ENCODE peak calls at places on chromosome 20, in eight cellular contexts. L is AML-193; T is SW480; C is fibroblast of lung; U is Calu3; Y is memory B cell; A is astrocyte of the cerebellum; X is activated naive CD4-positive, alpha-beta T cell. O is an unnamed sample.

GRCh38 chr20:20710847-20711315 is 1.6 kb downstream of the RALGAPA2 start:
- DNase-seq in A (peak), L (peak), X (no peak), T (peak), Y (no peak), U (peak), C (no peak), O (peak)

GRCh38 chr20:62287759-62288534 is 14.8 kb upstream of the ADRM1 start:
- DNase-seq in Y (no peak), A (no peak), C (no peak), X (no peak), T (no peak), U (no peak), L (no peak), O (no peak)

GRCh38 chr20:32465092-32465900 is 107.2 kb downstream of the ASXL1 start:
- DNase-seq in U (peak), X (no peak), C (peak), L (no peak), T (no peak), A (no peak), Y (no peak), O (no peak)

GRCh38 chr20:1702288-1702687 is 44.7 kb upstream of the SIRPG start:
- DNase-seq in X (no peak), L (peak), T (no peak), C (no peak), U (no peak), A (peak), Y (no peak), O (no peak)

GRCh38 chr20:3710027-3710426 is 2.4 kb downstream of the SIGLEC1 start:
- DNase-seq in T (no peak), Y (no peak), L (no peak), A (no peak), C (no peak), X (no peak), U (no peak), O (no peak)

GRCh38 chr20:23305098-23305497 is 45.5 kb upstream of the NXT1 start:
- DNase-seq in X (no peak), A (no peak), L (no peak), C (peak), U (no peak), T (no peak), Y (no peak), O (no peak)

GRCh38 chr20:49570828-49571552 is 3.1 kb upstream of the PTGIS start:
- DNase-seq in U (no peak), A (no peak), L (no peak), C (no peak), X (no peak), Y (no peak), T (no peak), O (no peak)

GRCh38 chr20:50023116-50023802 is 40.5 kb downstream of the SNAI1 start:
- DNase-seq in C (no peak), A (no peak), Y (no peak), L (no peak), T (no peak), U (peak), X (no peak), O (peak)

GRCh38 chr20:63919130-63919529 is 24.2 kb downstream of the DNAJC5 start:
- DNase-seq in Y (no peak), X (no peak), A (no peak), C (no peak), U (no peak), T (no peak), L (no peak), O (no peak)

GRCh38 chr20:33915726-33916331 is 77.9 kb upstream of the RALY start:
- DNase-seq in L (peak), T (peak), X (peak), C (no peak), A (no peak), Y (peak), U (peak), O (peak)

GRCh38 chr20:55540486-55540885 is 464.8 kb downstream of the CBLN4 start:
- DNase-seq in C (no peak), X (no peak), L (no peak), U (no peak), Y (no peak), A (no peak), T (no peak), O (no peak)